ENCODE peak calls at places on chromosomes 7 and 10, in eight cellular contexts. Q is ovary, R is suprapubic skin, I is A549, J is transverse colon, A is stomach, E is upper lobe of left lung, M is HepG2. K is an unnamed sample. For H3K4me1, the result is how much of the 10 kb centered on the place peaks cover.

GRCh38 chr10:3924344-3924743 is 139.3 kb upstream of the KLF6 start:
- DNase-seq in Q (no peak), R (no peak), I (no peak), J (no peak), A (no peak), E (no peak), M (no peak), K (no peak)

GRCh38 chr7:35015346-35015859 is 21.9 kb downstream of the DPY19L1 start:
- DNase-seq in Q (no peak), R (no peak), I (no peak), J (no peak), A (no peak), E (no peak), M (no peak), K (no peak)

GRCh38 chr7:19982841-19983835 is 209.7 kb upstream of the TMEM196 start:
- DNase-seq in Q (peak), R (no peak), I (no peak), J (peak), A (no peak), E (no peak), M (peak), K (peak)

GRCh38 chr10:74923556-74923955 is 97.2 kb downstream of the KAT6B start:
- DNase-seq in Q (no peak), R (no peak), I (no peak), J (no peak), A (no peak), E (no peak), M (no peak), K (no peak)

GRCh38 chr7:105992888-105993287 is 29.8 kb downstream of the CDHR3 start:
- DNase-seq in Q (no peak), R (no peak), I (no peak), J (no peak), A (no peak), E (no peak), M (no peak), K (no peak)

GRCh38 chr7:75534727-75535307 is 42.7 kb downstream of the SPDYE5 start:
- DNase-seq in Q (no peak), R (no peak), I (no peak), J (no peak), A (no peak), E (no peak), M (no peak), K (no peak)

GRCh38 chr7:17523813-17524741 is 225.6 kb downstream of the AHR start:
- DNase-seq in Q (peak), R (no peak), I (no peak), J (peak), A (peak), E (no peak), M (peak), K (peak)

GRCh38 chr7:473211-473734 is 46.4 kb downstream of the PDGFA start:
- DNase-seq in Q (peak), R (peak), I (no peak), J (no peak), A (peak), E (peak), M (no peak), K (no peak)

GRCh38 chr10:12050528-12050927 is 7.9 kb upstream of the UPF2 start:
- DNase-seq in Q (no peak), R (no peak), I (no peak), J (no peak), A (no peak), E (no peak), M (no peak), K (no peak)

GRCh38 chr10:103265712-103266329 is 11.1 kb upstream of the INA start:
- DNase-seq in Q (peak), R (no peak), I (peak), J (peak), A (peak), E (no peak), M (peak), K (peak)

GRCh38 chr10:83522881-83523386 is 616.4 kb upstream of the GHITM start:
- DNase-seq in Q (no peak), R (no peak), I (no peak), J (no peak), A (no peak), E (no peak), M (no peak), K (no peak)

GRCh38 chr7:20238754-20239324 is 21.7 kb upstream of the MACC1 start:
- DNase-seq in Q (no peak), R (no peak), I (no peak), J (peak), A (peak), E (no peak), M (no peak), K (no peak)

GRCh38 chr7:137798073-137798763 is 48.6 kb downstream of the DGKI start:
- DNase-seq in Q (no peak), R (no peak), I (no peak), J (no peak), A (no peak), E (no peak), M (no peak), K (no peak)

GRCh38 chr10:101901340-101901739 is 57.7 kb upstream of the KCNIP2 start:
- DNase-seq in Q (no peak), R (no peak), I (no peak), J (no peak), A (no peak), E (no peak), M (no peak), K (no peak)

GRCh38 chr7:47438411-47439029 is 143.4 kb downstream of the TNS3 start:
- DNase-seq in Q (no peak), R (no peak), I (no peak), J (no peak), A (peak), E (no peak), M (no peak), K (no peak)

GRCh38 chr10:88490216-88490980 is 92.7 kb downstream of the RNLS start:
- DNase-seq in Q (no peak), R (no peak), I (no peak), J (no peak), A (no peak), E (no peak), M (no peak), K (no peak)

DNA sequence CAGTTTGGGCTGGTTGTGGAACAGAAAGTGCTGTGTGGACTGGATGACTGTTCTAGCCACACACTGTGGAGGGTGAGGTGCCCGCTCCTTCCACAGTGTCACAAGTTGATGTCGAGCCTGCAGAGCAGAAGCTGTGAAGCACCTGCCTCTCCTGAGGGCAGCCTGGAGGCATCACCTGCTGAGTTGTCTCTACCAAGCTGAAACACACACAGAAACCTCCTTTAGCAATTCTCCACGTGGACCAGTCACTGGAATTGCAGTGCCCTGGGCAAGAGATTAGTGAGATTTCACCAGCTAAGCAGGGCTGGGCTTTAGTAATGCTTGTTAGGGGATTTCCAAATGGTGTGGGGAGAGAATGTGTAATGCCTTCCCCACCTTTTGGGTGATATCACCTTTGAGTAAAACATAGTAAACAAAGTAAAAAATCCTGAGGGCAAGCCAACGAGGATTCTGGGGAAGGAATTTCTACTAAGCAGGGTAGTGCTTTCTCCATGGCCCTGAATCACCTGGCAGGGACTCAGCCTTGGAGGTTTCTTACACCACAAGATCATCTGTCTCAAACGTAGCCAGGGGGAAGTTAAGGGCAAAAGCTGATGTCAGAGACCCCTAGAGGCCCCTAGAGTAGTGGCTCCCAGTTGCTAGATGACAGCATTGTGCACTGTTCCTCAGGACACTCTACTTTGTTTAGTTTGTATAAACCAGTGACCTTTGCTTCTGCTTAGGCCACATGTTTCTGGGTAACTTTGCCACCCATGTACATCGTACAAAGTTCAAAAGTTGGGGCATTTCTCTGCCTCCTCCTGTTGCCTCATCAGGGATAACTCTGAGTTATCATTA is 233.1 kb upstream of the IGFBP3 start:
- DNase-seq in Q (no peak), R (no peak), I (no peak), J (no peak), A (no peak), E (no peak), M (peak), K (no peak)
- TF ChIP-seq EP300 in Q (no peak), R (no peak), I (no peak), J (no peak), A (no peak), E (no peak), M (no peak), K (no peak)

DNA sequence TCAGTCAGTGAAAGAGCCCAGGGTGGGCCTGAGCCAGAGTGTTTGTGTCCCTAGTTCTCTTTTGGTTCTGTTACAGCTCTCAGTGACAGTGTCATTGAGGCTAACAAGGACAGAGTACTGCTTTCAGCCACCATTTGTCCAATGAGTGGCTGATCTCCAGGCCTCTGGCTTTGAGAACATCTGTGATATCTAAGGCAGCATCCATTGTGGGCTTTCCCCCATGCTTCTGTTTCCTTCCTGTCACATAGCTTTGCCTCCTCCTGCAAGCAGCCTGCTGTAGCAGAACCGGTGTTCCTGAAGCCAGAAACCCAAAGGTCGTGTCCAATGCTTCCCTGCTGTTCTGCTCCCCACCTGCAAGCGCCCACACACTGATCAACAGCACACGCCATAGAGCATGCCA is 68.4 kb downstream of the IKZF1 start:
- DNase-seq in Q (no peak), R (no peak), I (no peak), J (no peak), A (no peak), E (no peak), M (no peak), K (no peak)
- H3K4me1 ChIP-seq in Q (under half), R (under half), I (under half), J (under half), A (under half), E (under half), M (under half), K (under half)

DNA sequence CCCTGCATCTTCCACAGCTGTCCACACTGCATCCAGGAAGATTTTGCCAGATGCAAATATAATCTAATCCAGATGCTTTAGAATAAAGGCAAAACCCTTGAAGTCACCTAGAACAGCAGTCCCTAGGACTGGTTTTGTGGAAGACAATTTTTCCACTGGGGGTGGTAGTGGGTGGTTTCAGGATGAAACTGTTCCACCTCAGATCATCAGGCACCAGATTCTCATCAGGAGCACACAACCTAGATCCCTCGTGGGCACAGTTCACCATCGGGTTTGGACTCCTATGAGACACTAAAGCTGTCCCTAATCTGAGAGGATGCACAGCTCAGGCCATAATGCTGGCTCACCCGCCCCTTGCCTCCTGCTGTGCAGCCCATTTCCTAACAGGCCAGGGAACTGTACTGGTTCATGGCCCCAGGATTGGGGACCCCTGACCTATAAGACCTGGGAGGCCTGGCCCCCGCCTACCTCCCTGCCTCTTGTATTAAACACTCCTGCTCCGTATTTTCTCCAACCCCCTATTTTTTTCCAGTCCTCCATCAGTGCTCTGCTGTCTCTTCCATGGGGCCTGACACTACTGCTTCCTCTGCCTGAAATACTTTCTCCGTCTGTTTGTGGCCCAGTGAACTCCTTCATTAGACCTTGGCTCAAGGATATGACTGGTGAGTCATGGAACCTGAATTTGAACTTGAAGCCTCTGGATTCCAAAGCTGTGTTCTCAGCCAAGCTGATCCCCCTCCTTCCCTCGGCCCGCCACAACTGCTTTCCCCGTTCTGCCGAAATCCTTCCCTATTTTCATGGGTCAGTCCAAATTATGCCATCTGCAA is 79.9 kb upstream of the RHEB start:
- DNase-seq in Q (peak), R (no peak), I (peak), J (peak), A (no peak), E (no peak), M (no peak), K (no peak)
- TF ChIP-seq EP300 in Q (no peak), R (no peak), I (no peak), J (no peak), A (no peak), E (no peak), M (no peak), K (no peak)

DNA sequence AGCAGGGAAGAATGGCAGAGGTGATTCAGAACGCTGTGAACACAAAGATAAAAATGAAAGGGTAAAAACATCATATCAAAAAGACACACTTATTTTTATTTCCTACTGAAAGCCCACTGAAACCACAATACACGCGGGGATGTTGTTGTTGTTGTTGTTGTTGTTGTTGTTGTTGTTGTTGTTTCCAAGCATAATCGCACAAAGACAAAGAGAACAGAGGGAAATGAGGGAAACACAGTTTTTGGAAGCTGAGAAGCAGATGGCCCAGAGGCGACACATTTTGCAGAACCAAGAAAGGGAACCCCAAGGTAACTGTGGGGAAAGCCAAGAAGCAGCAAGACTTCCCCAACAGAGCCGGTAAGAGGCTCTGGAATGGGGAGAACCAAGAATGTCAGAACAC is 113.9 kb downstream of the PARD3 start:
- DNase-seq in Q (no peak), R (no peak), I (no peak), J (no peak), A (no peak), E (no peak), M (no peak), K (no peak)
- H3K4me1 ChIP-seq in Q (under half), R (half or more), I (half or more), J (under half), A (under half), E (under half), M (half or more), K (under half)

GRCh38 chr10:16119445-16119844 is 259.1 kb upstream of the MINDY3 start:
- DNase-seq in Q (no peak), R (no peak), I (no peak), J (no peak), A (no peak), E (no peak), M (no peak), K (no peak)
- TF ChIP-seq EP300 in Q (no peak), R (no peak), I (no peak), J (no peak), A (no peak), E (no peak), M (no peak), K (no peak)

GRCh38 chr7:117724898-117725297 is 148.3 kb downstream of the CTTNBP2 start:
- DNase-seq in Q (no peak), R (no peak), I (no peak), J (no peak), A (no peak), E (no peak), M (no peak), K (no peak)
- H3K4me1 ChIP-seq in Q (under half), R (under half), I (under half), J (under half), A (under half), E (under half), M (under half), K (under half)

K was measured in tibial nerve.